ENCODE peak calls at places on chromosomes 3 and 15, in five cellular contexts. One of them, this sample, is unnamed.

GRCh38 chr3:40996382-40996781 is 202.9 kb upstream of the CTNNB1 start:
- DNase-seq in gastrocnemius medialis: no peak
- DNase-seq in GM03348: no peak
- DNase-seq in GM13976: no peak
- DNase-seq in GM06990: no peak
- DNase-seq in this sample: no peak

GRCh38 chr15:66151809-66152208 is 101.7 kb downstream of the MEGF11 start:
- DNase-seq in gastrocnemius medialis: no peak
- DNase-seq in GM03348: no peak
- DNase-seq in GM13976: no peak
- DNase-seq in GM06990: no peak
- DNase-seq in this sample: no peak

GRCh38 chr3:52099006-52099405 is 42.6 kb upstream of the DUSP7 start:
- DNase-seq in gastrocnemius medialis: no peak
- DNase-seq in GM03348: no peak
- DNase-seq in GM13976: no peak
- DNase-seq in GM06990: no peak
- DNase-seq in this sample: no peak

GRCh38 chr3:135310317-135310716 is 515.3 kb downstream of the EPHB1 start:
- DNase-seq in gastrocnemius medialis: no peak
- DNase-seq in GM03348: no peak
- DNase-seq in GM13976: no peak
- DNase-seq in GM06990: peak; percentile 6
- DNase-seq in this sample: no peak

GRCh38 chr3:18124501-18124900 is 300.6 kb downstream of the SATB1 start:
- DNase-seq in gastrocnemius medialis: no peak
- DNase-seq in GM03348: peak; percentile 52
- DNase-seq in GM13976: no peak
- DNase-seq in GM06990: no peak
- DNase-seq in this sample: peak; percentile 83

GRCh38 chr3:119298565-119298941 is 4.4 kb downstream of the ARHGAP31 start:
- DNase-seq in gastrocnemius medialis: no peak
- DNase-seq in GM03348: no peak
- DNase-seq in GM13976: no peak
- DNase-seq in GM06990: no peak
- DNase-seq in this sample: no peak

GRCh38 chr3:15181964-15182363 is 24.1 kb upstream of the CAPN7 start:
- DNase-seq in gastrocnemius medialis: no peak
- DNase-seq in GM03348: no peak
- DNase-seq in GM13976: no peak
- DNase-seq in GM06990: no peak
- DNase-seq in this sample: no peak

GRCh38 chr3:52428151-52429005 is 16.5 kb downstream of the SEMA3G start:
- DNase-seq in gastrocnemius medialis: peak; percentile 58
- DNase-seq in GM03348: peak; percentile 80
- DNase-seq in GM13976: no peak
- DNase-seq in GM06990: no peak
- DNase-seq in this sample: peak; percentile 79

GRCh38 chr3:36909181-36909580 is 35.7 kb downstream of the TRANK1 start:
- DNase-seq in gastrocnemius medialis: no peak
- DNase-seq in GM03348: no peak
- DNase-seq in GM13976: no peak
- DNase-seq in GM06990: no peak
- DNase-seq in this sample: no peak